ENCODE peak calls at places on chromosomes 7 and 10, in nine cellular contexts. X, V, M, F, E, U, H, N and A are unnamed samples. For H3K9me3, the result is how much of the 10 kb centered on the place peaks cover.

GRCh38 chr10:43044444-43045245 is 32.2 kb upstream of the RET start:
- DNase-seq in V (no peak), H (no peak), X (no peak), U (no peak), F (peak), E (peak), M (no peak), N (no peak), A (peak)

GRCh38 chr7:70568674-70569334 is 563.1 kb upstream of the GALNT17 start:
- DNase-seq in M (no peak), X (no peak), V (no peak), F (no peak), E (no peak), H (no peak), N (no peak), U (no peak), A (peak)

GRCh38 chr10:71260622-71261325 is 48.4 kb downstream of the UNC5B start:
- DNase-seq in N (peak), F (peak), M (no peak), H (no peak), V (no peak), U (no peak), E (peak), X (no peak), A (no peak)

GRCh38 chr7:43650457-43651052 is 67.6 kb downstream of the STK17A start:
- DNase-seq in F (no peak), N (no peak), H (no peak), M (peak), V (no peak), U (no peak), X (no peak), E (no peak), A (no peak)

GRCh38 chr7:129776397-129776792 is 164.9 kb downstream of the NRF1 start:
- DNase-seq in F (no peak), U (no peak), X (no peak), N (no peak), H (no peak), E (no peak), V (no peak), M (no peak), A (no peak)

GRCh38 chr10:130411496-130412070 is 275.4 kb downstream of the GLRX3 start:
- DNase-seq in F (no peak), X (no peak), V (no peak), M (no peak), U (no peak), H (no peak), N (no peak), E (peak), A (peak)

GRCh38 chr7:46034056-46034768 is 113.1 kb upstream of the IGFBP3 start:
- DNase-seq in U (no peak), H (no peak), F (no peak), E (no peak), V (no peak), X (no peak), M (no peak), N (no peak), A (no peak)

GRCh38 chr7:78473011-78473410 is 674.4 kb downstream of the PHTF2 start:
- DNase-seq in N (no peak), U (no peak), H (no peak), M (no peak), X (no peak), V (no peak), E (no peak), F (no peak), A (no peak)

GRCh38 chr10:89074120-89074519 is 83.5 kb downstream of the FAS start:
- DNase-seq in E (no peak), N (no peak), U (no peak), V (no peak), H (no peak), F (no peak), M (no peak), X (no peak), A (peak)

GRCh38 chr10:107054469-107055156 is 109.9 kb downstream of the SORCS1 start:
- DNase-seq in M (no peak), X (no peak), F (no peak), E (no peak), V (no peak), U (no peak), H (no peak), N (no peak), A (peak)

GRCh38 chr10:28996947-28997551 is 291.8 kb upstream of the LYZL1 start:
- DNase-seq in M (no peak), E (no peak), X (no peak), U (no peak), V (no peak), H (no peak), F (no peak), N (no peak), A (no peak)

GRCh38 chr10:84348431-84348830 is 20.0 kb downstream of the CCSER2 start:
- DNase-seq in N (no peak), M (no peak), V (no peak), F (no peak), U (no peak), X (no peak), H (no peak), E (no peak), A (no peak)

GRCh38 chr10:69389827-69390490 is 26.8 kb downstream of the TACR2 start:
- DNase-seq in U (no peak), F (no peak), X (no peak), M (peak), V (no peak), H (peak), N (no peak), E (no peak), A (no peak)

GRCh38 chr10:119637631-119638030 is 13.5 kb upstream of the BAG3 start:
- DNase-seq in U (no peak), X (no peak), F (no peak), N (no peak), H (no peak), M (no peak), E (no peak), V (no peak), A (no peak)

GRCh38 chr10:35421553-35422178 is 85.4 kb downstream of the CCNY start:
- DNase-seq in M (no peak), U (peak), N (no peak), H (no peak), V (no peak), X (no peak), E (no peak), F (no peak), A (no peak)

GRCh38 chr10:84267503-84268126 is 22.8 kb downstream of the RGR start:
- DNase-seq in H (peak), M (peak), E (no peak), X (no peak), F (no peak), N (peak), V (no peak), U (peak), A (peak)

GRCh38 chr7:49523870-49524269 is 249.6 kb upstream of the VWC2 start:
- DNase-seq in X (no peak), E (no peak), N (no peak), F (no peak), H (no peak), M (no peak), V (no peak), U (no peak), A (no peak)

GRCh38 chr10:12041766-12042408 is 722 bp downstream of the UPF2 start:
- DNase-seq in V (no peak), H (no peak), F (no peak), E (no peak), X (no peak), N (no peak), M (peak), U (peak), A (peak)

GRCh38 chr10:79487296-79488194 is 24.8 kb upstream of the EIF5AL1 start:
- DNase-seq in U (peak), V (peak), N (peak), E (peak), H (peak), F (peak), M (peak), X (no peak), A (peak)

GRCh38 chr7:55534262-55534915 is 37.9 kb downstream of the VOPP1 start:
- DNase-seq in N (no peak), F (no peak), E (peak), V (peak), M (peak), U (peak), X (no peak), H (no peak), A (no peak)

GRCh38 chr10:36023939-36024338 is 381.8 kb upstream of the FZD8 start:
- DNase-seq in M (no peak), N (no peak), U (peak), H (no peak), X (no peak), F (no peak), E (no peak), V (no peak), A (peak)

GRCh38 chr10:133448120-133448519 is 5.6 kb upstream of the SCART1 start:
- DNase-seq in M (no peak), X (no peak), H (no peak), E (no peak), U (no peak), N (no peak), F (no peak), V (no peak), A (no peak)

GRCh38 chr10:133445268-133445732 is 8.4 kb upstream of the SCART1 start:
- DNase-seq in N (no peak), X (peak), M (no peak), V (no peak), E (no peak), H (no peak), U (no peak), F (peak), A (no peak)

GRCh38 chr10:133446979-133447378 is 6.8 kb upstream of the SCART1 start:
- DNase-seq in N (no peak), U (no peak), M (no peak), V (no peak), F (no peak), X (no peak), E (no peak), H (no peak), A (no peak)

GRCh38 chr10:133444342-133445267 is 9.1 kb upstream of the SCART1 start:
- DNase-seq in V (no peak), E (no peak), N (no peak), M (no peak), H (no peak), U (no peak), F (peak), X (peak), A (no peak)

DNA sequence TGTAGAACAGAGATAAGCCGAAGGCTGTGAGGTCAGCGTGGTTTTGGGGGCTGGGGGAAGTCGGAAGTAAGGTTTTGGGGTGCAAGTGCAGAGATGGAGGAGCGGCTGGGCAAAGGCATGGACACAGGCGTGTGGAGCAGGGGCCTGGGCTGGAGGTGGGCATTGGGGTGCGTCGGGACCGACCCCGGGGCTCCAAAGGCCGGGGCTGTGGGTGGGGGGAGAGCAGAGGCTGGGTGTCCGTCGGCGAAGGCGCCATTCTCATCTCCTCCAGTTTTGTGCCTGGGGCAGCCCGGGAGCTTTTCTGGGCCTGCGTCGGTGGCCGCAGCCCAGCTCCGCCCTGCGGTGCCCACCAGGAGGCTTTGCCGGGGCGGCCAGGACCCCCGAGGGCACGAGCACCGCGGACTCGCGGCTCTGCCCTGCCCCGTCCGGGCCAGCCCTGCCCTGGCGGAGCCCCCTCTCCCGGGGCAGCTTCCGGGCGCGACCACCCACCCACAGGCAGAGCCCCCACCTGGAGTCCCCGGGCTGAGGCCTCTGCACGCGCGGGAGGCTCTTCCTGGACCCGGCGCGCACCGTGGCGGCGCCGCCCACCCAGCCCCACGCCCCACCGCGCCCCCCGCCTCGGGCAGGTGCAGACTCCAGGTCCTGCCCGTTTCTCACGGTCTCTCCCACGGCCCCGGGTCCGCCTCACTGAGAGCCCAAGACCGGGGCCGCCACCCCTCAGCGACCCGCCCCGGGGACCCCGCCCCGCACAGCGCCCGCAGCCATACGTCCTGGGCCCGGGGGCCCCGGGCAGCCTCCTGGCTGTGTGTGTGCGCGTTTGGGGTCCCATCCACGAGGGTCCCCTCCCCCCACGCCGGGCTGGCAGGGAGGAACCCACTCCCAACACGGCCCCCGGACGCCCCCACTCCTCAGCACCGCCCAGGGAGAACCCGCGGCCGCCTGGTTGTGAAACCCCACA is 7.7 kb upstream of the SCART1 start:
- DNase-seq in F (peak), N (no peak), X (peak), E (no peak), U (no peak), V (no peak), M (no peak), H (no peak), A (no peak)
- H3K9me3 ChIP-seq in F (under half), N (under half), X (under half), E (under half), U (half or more), V (under half), M (under half), H (under half), A (under half)

GRCh38 chr10:16192337-16192736 is 244.5 kb upstream of the PTER start:
- DNase-seq in V (no peak), H (no peak), M (no peak), U (no peak), E (no peak), N (no peak), F (no peak), X (peak), A (no peak)
- H3K9me3 ChIP-seq in V (under half), H (under half), M (under half), U (under half), E (under half), N (under half), F (under half), X (under half), A (under half)

GRCh38 chr7:64131696-64132095 is 75.3 kb upstream of the ZNF735 start:
- DNase-seq in U (no peak), M (no peak), V (no peak), F (no peak), H (no peak), X (no peak), E (no peak), N (no peak), A (no peak)
- H3K9me3 ChIP-seq in U (under half), M (under half), V (under half), F (under half), H (under half), X (under half), E (under half), N (under half), A (under half)

GRCh38 chr10:10528563-10528910 is 489.1 kb upstream of the CELF2 start:
- DNase-seq in F (no peak), M (no peak), V (no peak), H (no peak), E (no peak), N (no peak), X (no peak), U (no peak), A (no peak)

GRCh38 chr10:10533417-10533816 is 484.3 kb upstream of the CELF2 start:
- DNase-seq in E (no peak), V (no peak), X (no peak), U (no peak), H (no peak), N (no peak), F (no peak), M (no peak), A (no peak)

GRCh38 chr10:10530313-10530712 is 487.4 kb upstream of the CELF2 start:
- DNase-seq in F (no peak), H (no peak), M (no peak), U (no peak), N (no peak), X (no peak), V (no peak), E (no peak), A (no peak)

GRCh38 chr10:10527861-10528562 is 489.7 kb upstream of the CELF2 start:
- DNase-seq in N (no peak), M (no peak), H (no peak), U (no peak), V (no peak), X (no peak), E (no peak), F (no peak), A (no peak)

GRCh38 chr10:10532274-10532673 is 485.4 kb upstream of the CELF2 start:
- DNase-seq in X (no peak), V (no peak), E (no peak), F (no peak), M (no peak), U (no peak), H (no peak), N (no peak), A (no peak)
- H3K9me3 ChIP-seq in X (under half), V (under half), E (under half), F (under half), M (under half), U (under half), H (under half), N (under half), A (under half)

GRCh38 chr7:63376873-63377272 is 621.8 kb upstream of the ZNF722 start:
- DNase-seq in F (no peak), M (no peak), X (no peak), N (no peak), U (no peak), V (no peak), H (no peak), E (no peak), A (no peak)
- H3K9me3 ChIP-seq in F (under half), M (under half), X (under half), N (under half), U (under half), V (under half), H (under half), E (under half), A (under half)

GRCh38 chr10:111077715-111078504 is 1.1 kb downstream of the ADRA2A start:
- DNase-seq in X (peak), U (no peak), E (peak), H (no peak), F (no peak), V (no peak), M (no peak), N (no peak), A (peak)
- H3K9me3 ChIP-seq in X (under half), U (under half), E (under half), H (under half), F (under half), V (under half), M (under half), N (under half), A (under half)

GRCh38 chr10:132748135-132748534 is 37.8 kb downstream of the NKX6-2 start:
- DNase-seq in U (no peak), E (no peak), N (no peak), M (no peak), F (no peak), V (no peak), H (no peak), X (no peak), A (no peak)

GRCh38 chr10:132746386-132746785 is 39.6 kb downstream of the NKX6-2 start:
- DNase-seq in E (no peak), X (no peak), H (no peak), M (no peak), V (no peak), F (no peak), U (no peak), N (no peak), A (no peak)

GRCh38 chr10:132745511-132745910 is 40.4 kb downstream of the NKX6-2 start:
- DNase-seq in X (no peak), N (no peak), F (no peak), U (no peak), E (no peak), V (no peak), M (no peak), H (no peak), A (no peak)

GRCh38 chr10:132745971-132746370 is 40.0 kb downstream of the NKX6-2 start:
- DNase-seq in X (no peak), V (no peak), N (no peak), F (no peak), H (no peak), M (no peak), U (no peak), E (no peak), A (no peak)

GRCh38 chr10:132746801-132747625 is 38.9 kb downstream of the NKX6-2 start:
- DNase-seq in F (no peak), E (no peak), H (no peak), N (peak), U (no peak), V (no peak), M (no peak), X (no peak), A (no peak)
- H3K9me3 ChIP-seq in F (under half), E (under half), H (under half), N (under half), U (under half), V (under half), M (under half), X (under half), A (under half)

GRCh38 chr7:157855016-157855415 is 518.2 kb downstream of the DNAJB6 start:
- DNase-seq in F (peak), E (no peak), M (no peak), V (no peak), N (no peak), X (no peak), U (no peak), H (no peak), A (no peak)

GRCh38 chr7:157854066-157854891 is 517.5 kb downstream of the DNAJB6 start:
- DNase-seq in E (peak), H (no peak), U (peak), V (no peak), F (peak), X (peak), M (no peak), N (no peak), A (peak)

GRCh38 chr7:157853789-157854065 is 516.9 kb downstream of the DNAJB6 start:
- DNase-seq in E (no peak), M (no peak), U (no peak), F (peak), X (no peak), N (no peak), V (no peak), H (no peak), A (no peak)

GRCh38 chr7:157856873-157857577 is 520.2 kb downstream of the DNAJB6 start:
- DNase-seq in E (no peak), X (no peak), H (no peak), N (no peak), F (peak), M (no peak), U (no peak), V (no peak), A (no peak)

DNA sequence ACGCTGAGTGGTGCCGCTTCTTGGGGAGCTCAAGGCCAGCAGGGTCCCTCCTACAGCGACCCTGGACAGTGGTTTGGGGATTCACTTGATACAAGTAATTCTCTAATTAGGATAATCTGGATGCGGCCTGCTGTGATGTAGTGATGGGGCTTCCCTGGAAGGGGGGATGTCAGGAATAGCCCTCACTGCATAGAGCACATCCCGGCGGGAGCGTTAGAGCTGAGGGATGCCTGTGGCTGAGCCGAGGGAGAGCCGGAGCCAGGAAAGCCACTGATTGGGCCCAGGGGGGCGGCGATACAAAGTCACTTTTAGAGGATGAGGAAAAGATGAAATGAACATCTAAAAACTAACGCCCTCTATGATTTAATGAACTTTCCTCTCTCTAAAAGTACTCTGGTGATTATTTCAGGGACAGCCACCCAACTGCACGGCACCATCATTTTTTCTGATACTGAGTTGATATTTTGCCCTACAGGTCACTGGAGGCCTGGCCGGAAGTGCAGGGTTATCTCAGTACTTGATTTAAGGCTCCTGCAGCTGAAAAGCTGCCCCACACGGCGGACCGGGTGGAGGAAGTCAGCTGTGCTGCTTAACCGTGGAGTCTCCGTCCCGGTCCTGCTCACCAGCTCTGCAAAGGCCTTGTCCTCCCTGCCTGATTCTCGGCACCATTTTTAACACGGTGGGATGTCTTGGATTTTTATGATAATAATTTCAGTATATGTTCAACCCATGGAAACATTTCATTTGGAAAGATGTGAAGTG is 518.8 kb downstream of the DNAJB6 start:
- DNase-seq in E (no peak), X (no peak), M (no peak), U (no peak), V (no peak), F (peak), H (no peak), N (no peak), A (no peak)
- H3K9me3 ChIP-seq in E (under half), X (under half), M (under half), U (under half), V (under half), F (under half), H (under half), N (under half), A (under half)